ENCODE peak calls at places on chromosome 9, in seven cellular contexts. One of them, this sample, is unnamed.

GRCh38 chr9:31608413-31608812 is 776.0 kb upstream of the ACO1 start:
- DNase-seq in HCT116: no peak
- DNase-seq in uterus: no peak
- DNase-seq in mammary epithelial cell: no peak
- DNase-seq in dorsolateral prefrontal cortex: no peak
- DNase-seq in H1: no peak
- DNase-seq in NB4: no peak
- DNase-seq in this sample: peak

GRCh38 chr9:88660611-88661010 is 125.6 kb downstream of the NXNL2 start:
- DNase-seq in HCT116: peak
- DNase-seq in uterus: no peak
- DNase-seq in mammary epithelial cell: peak
- DNase-seq in dorsolateral prefrontal cortex: no peak
- DNase-seq in H1: peak
- DNase-seq in NB4: peak
- DNase-seq in this sample: peak

GRCh38 chr9:122336836-122337560 is 33.8 kb upstream of the PTGS1 start:
- DNase-seq in HCT116: no peak
- DNase-seq in uterus: no peak
- DNase-seq in mammary epithelial cell: no peak
- DNase-seq in dorsolateral prefrontal cortex: no peak
- DNase-seq in H1: no peak
- DNase-seq in NB4: no peak
- DNase-seq in this sample: no peak

GRCh38 chr9:394347-395052 is 179.8 kb downstream of the DOCK8 start:
- DNase-seq in HCT116: no peak
- DNase-seq in uterus: no peak
- DNase-seq in mammary epithelial cell: no peak
- DNase-seq in dorsolateral prefrontal cortex: no peak
- DNase-seq in H1: no peak
- DNase-seq in NB4: no peak
- DNase-seq in this sample: peak

GRCh38 chr9:5909999-5910398 is 19.3 kb downstream of the MLANA start:
- DNase-seq in HCT116: no peak
- DNase-seq in uterus: no peak
- DNase-seq in mammary epithelial cell: peak
- DNase-seq in dorsolateral prefrontal cortex: no peak
- DNase-seq in H1: no peak
- DNase-seq in NB4: no peak
- DNase-seq in this sample: no peak

GRCh38 chr9:3906437-3907213 is 380.8 kb upstream of the RFX3 start:
- DNase-seq in HCT116: peak
- DNase-seq in uterus: peak
- DNase-seq in mammary epithelial cell: peak
- DNase-seq in dorsolateral prefrontal cortex: no peak
- DNase-seq in H1: no peak
- DNase-seq in NB4: peak
- DNase-seq in this sample: peak

GRCh38 chr9:136203406-136204085 is 1.4 kb downstream of the LHX3 start:
- DNase-seq in HCT116: no peak
- DNase-seq in uterus: no peak
- DNase-seq in mammary epithelial cell: no peak
- DNase-seq in dorsolateral prefrontal cortex: no peak
- DNase-seq in H1: no peak
- DNase-seq in NB4: no peak
- DNase-seq in this sample: no peak

GRCh38 chr9:38062498-38063362 is 6.3 kb downstream of the SHB start:
- DNase-seq in HCT116: no peak
- DNase-seq in uterus: no peak
- DNase-seq in mammary epithelial cell: no peak
- DNase-seq in dorsolateral prefrontal cortex: no peak
- DNase-seq in H1: no peak
- DNase-seq in NB4: no peak
- DNase-seq in this sample: peak

GRCh38 chr9:84296146-84296843 is 44.3 kb downstream of the SLC28A3 start:
- DNase-seq in HCT116: no peak
- DNase-seq in uterus: no peak
- DNase-seq in mammary epithelial cell: peak
- DNase-seq in dorsolateral prefrontal cortex: no peak
- DNase-seq in H1: no peak
- DNase-seq in NB4: peak
- DNase-seq in this sample: peak

GRCh38 chr9:9973062-9973461 is 639.7 kb downstream of the PTPRD start:
- DNase-seq in HCT116: no peak
- DNase-seq in uterus: no peak
- DNase-seq in mammary epithelial cell: no peak
- DNase-seq in dorsolateral prefrontal cortex: no peak
- DNase-seq in H1: no peak
- DNase-seq in NB4: no peak
- DNase-seq in this sample: no peak

GRCh38 chr9:124818431-124819281 is 34.6 kb upstream of the WDR38 start:
- DNase-seq in HCT116: peak
- DNase-seq in uterus: no peak
- DNase-seq in mammary epithelial cell: peak
- DNase-seq in dorsolateral prefrontal cortex: no peak
- DNase-seq in H1: no peak
- DNase-seq in NB4: peak
- DNase-seq in this sample: no peak

GRCh38 chr9:136088939-136089696 is 6.0 kb downstream of the NACC2 start:
- DNase-seq in HCT116: no peak
- DNase-seq in uterus: no peak
- DNase-seq in mammary epithelial cell: no peak
- DNase-seq in dorsolateral prefrontal cortex: no peak
- DNase-seq in H1: no peak
- DNase-seq in NB4: peak
- DNase-seq in this sample: no peak

GRCh38 chr9:112844771-112845542 is 45.7 kb downstream of the SLC46A2 start:
- DNase-seq in HCT116: peak
- DNase-seq in uterus: peak
- DNase-seq in mammary epithelial cell: peak
- DNase-seq in dorsolateral prefrontal cortex: peak
- DNase-seq in H1: peak
- DNase-seq in NB4: peak
- DNase-seq in this sample: peak

GRCh38 chr9:109734814-109735213 is 45.2 kb upstream of the PALM2AKAP2 start:
- DNase-seq in HCT116: no peak
- DNase-seq in uterus: no peak
- DNase-seq in mammary epithelial cell: no peak
- DNase-seq in dorsolateral prefrontal cortex: no peak
- DNase-seq in H1: no peak
- DNase-seq in NB4: no peak
- DNase-seq in this sample: no peak

GRCh38 chr9:109600142-109600541 is 102.0 kb upstream of the PTPN3 start:
- DNase-seq in HCT116: no peak
- DNase-seq in uterus: no peak
- DNase-seq in mammary epithelial cell: peak
- DNase-seq in dorsolateral prefrontal cortex: no peak
- DNase-seq in H1: no peak
- DNase-seq in NB4: peak
- DNase-seq in this sample: peak

GRCh38 chr9:112012026-112012902 is 115.7 kb downstream of the UGCG start:
- DNase-seq in HCT116: peak
- DNase-seq in uterus: peak
- DNase-seq in mammary epithelial cell: peak
- DNase-seq in dorsolateral prefrontal cortex: no peak
- DNase-seq in H1: no peak
- DNase-seq in NB4: peak
- DNase-seq in this sample: peak

GRCh38 chr9:78064075-78064474 is 32.5 kb upstream of the GNAQ start:
- DNase-seq in HCT116: no peak
- DNase-seq in uterus: no peak
- DNase-seq in mammary epithelial cell: no peak
- DNase-seq in dorsolateral prefrontal cortex: no peak
- DNase-seq in H1: no peak
- DNase-seq in NB4: no peak
- DNase-seq in this sample: peak

GRCh38 chr9:13278368-13279246 is 885 bp downstream of the MPDZ start:
- DNase-seq in HCT116: no peak
- DNase-seq in uterus: peak
- DNase-seq in mammary epithelial cell: peak
- DNase-seq in dorsolateral prefrontal cortex: peak
- DNase-seq in H1: peak
- DNase-seq in NB4: no peak
- DNase-seq in this sample: peak

GRCh38 chr9:92965759-92966517 is 18.6 kb downstream of the FGD3 start:
- DNase-seq in HCT116: no peak
- DNase-seq in uterus: no peak
- DNase-seq in mammary epithelial cell: no peak
- DNase-seq in dorsolateral prefrontal cortex: no peak
- DNase-seq in H1: no peak
- DNase-seq in NB4: no peak
- DNase-seq in this sample: no peak

GRCh38 chr9:131651599-131651998 is 88.3 kb downstream of the RAPGEF1 start:
- DNase-seq in HCT116: no peak
- DNase-seq in uterus: no peak
- DNase-seq in mammary epithelial cell: peak
- DNase-seq in dorsolateral prefrontal cortex: no peak
- DNase-seq in H1: no peak
- DNase-seq in NB4: peak
- DNase-seq in this sample: peak

GRCh38 chr9:98381311-98382103 is 126.1 kb upstream of the TBC1D2 start:
- DNase-seq in HCT116: no peak
- DNase-seq in uterus: no peak
- DNase-seq in mammary epithelial cell: no peak
- DNase-seq in dorsolateral prefrontal cortex: no peak
- DNase-seq in H1: no peak
- DNase-seq in NB4: no peak
- DNase-seq in this sample: no peak

GRCh38 chr9:98375138-98375726 is 119.8 kb upstream of the TBC1D2 start:
- DNase-seq in HCT116: no peak
- DNase-seq in uterus: no peak
- DNase-seq in mammary epithelial cell: peak
- DNase-seq in dorsolateral prefrontal cortex: no peak
- DNase-seq in H1: no peak
- DNase-seq in NB4: peak
- DNase-seq in this sample: peak

DNA sequence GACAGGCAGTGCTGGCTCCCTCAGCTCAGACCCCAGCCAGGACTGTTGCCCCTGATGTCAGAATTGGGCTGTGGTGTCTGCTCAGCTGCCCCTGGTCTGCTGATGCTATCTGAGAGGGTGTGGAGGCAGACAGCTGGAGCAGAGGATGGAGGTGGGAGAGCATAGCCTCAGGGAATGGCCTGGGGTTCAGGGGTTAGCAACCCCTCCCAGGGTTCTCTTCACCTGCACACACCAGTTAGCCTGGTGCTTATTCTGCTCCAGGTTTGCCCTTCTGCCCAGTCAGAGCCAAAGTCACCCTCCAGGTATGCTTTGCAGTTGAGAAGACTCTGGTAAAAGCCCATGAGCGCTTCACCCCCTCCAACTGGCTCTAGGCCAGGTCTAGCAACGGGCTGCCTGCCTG is 109.8 kb downstream of the SAXO1 start:
- DNase-seq in HCT116: no peak
- DNase-seq in uterus: no peak
- DNase-seq in mammary epithelial cell: no peak
- DNase-seq in dorsolateral prefrontal cortex: no peak
- DNase-seq in H1: no peak
- DNase-seq in NB4: no peak
- DNase-seq in this sample: no peak
- TF ChIP-seq CTCF in HCT116: no peak
- TF ChIP-seq CTCF in uterus: no peak
- TF ChIP-seq CTCF in mammary epithelial cell: no peak
- TF ChIP-seq CTCF in dorsolateral prefrontal cortex: no peak
- TF ChIP-seq CTCF in H1: no peak
- TF ChIP-seq CTCF in NB4: no peak
- TF ChIP-seq CTCF in this sample: no peak

GRCh38 chr9:95506438-95506691 is 10.4 kb downstream of the PTCH1 start:
- DNase-seq in HCT116: no peak
- DNase-seq in uterus: peak
- DNase-seq in mammary epithelial cell: peak
- DNase-seq in dorsolateral prefrontal cortex: peak
- DNase-seq in H1: no peak
- DNase-seq in NB4: peak
- DNase-seq in this sample: peak
- H3K4me3 ChIP-seq in HCT116: peak
- H3K4me3 ChIP-seq in uterus: peak
- H3K4me3 ChIP-seq in mammary epithelial cell: peak
- H3K4me3 ChIP-seq in dorsolateral prefrontal cortex: peak
- H3K4me3 ChIP-seq in H1: peak
- H3K4me3 ChIP-seq in NB4: peak
- H3K4me3 ChIP-seq in this sample: peak

GRCh38 chr9:133961226-133962165 is 30.6 kb downstream of the VAV2 start:
- DNase-seq in HCT116: no peak
- DNase-seq in uterus: no peak
- DNase-seq in mammary epithelial cell: no peak
- DNase-seq in dorsolateral prefrontal cortex: no peak
- DNase-seq in H1: no peak
- DNase-seq in NB4: no peak
- DNase-seq in this sample: no peak

GRCh38 chr9:133959966-133960567 is 32.1 kb downstream of the VAV2 start:
- DNase-seq in HCT116: no peak
- DNase-seq in uterus: no peak
- DNase-seq in mammary epithelial cell: no peak
- DNase-seq in dorsolateral prefrontal cortex: no peak
- DNase-seq in H1: no peak
- DNase-seq in NB4: no peak
- DNase-seq in this sample: no peak

GRCh38 chr9:133959171-133959570 is 33.0 kb downstream of the VAV2 start:
- DNase-seq in HCT116: no peak
- DNase-seq in uterus: no peak
- DNase-seq in mammary epithelial cell: no peak
- DNase-seq in dorsolateral prefrontal cortex: no peak
- DNase-seq in H1: no peak
- DNase-seq in NB4: no peak
- DNase-seq in this sample: no peak

GRCh38 chr9:133962341-133962740 is 29.8 kb downstream of the VAV2 start:
- DNase-seq in HCT116: no peak
- DNase-seq in uterus: no peak
- DNase-seq in mammary epithelial cell: no peak
- DNase-seq in dorsolateral prefrontal cortex: no peak
- DNase-seq in H1: no peak
- DNase-seq in NB4: no peak
- DNase-seq in this sample: no peak

DNA sequence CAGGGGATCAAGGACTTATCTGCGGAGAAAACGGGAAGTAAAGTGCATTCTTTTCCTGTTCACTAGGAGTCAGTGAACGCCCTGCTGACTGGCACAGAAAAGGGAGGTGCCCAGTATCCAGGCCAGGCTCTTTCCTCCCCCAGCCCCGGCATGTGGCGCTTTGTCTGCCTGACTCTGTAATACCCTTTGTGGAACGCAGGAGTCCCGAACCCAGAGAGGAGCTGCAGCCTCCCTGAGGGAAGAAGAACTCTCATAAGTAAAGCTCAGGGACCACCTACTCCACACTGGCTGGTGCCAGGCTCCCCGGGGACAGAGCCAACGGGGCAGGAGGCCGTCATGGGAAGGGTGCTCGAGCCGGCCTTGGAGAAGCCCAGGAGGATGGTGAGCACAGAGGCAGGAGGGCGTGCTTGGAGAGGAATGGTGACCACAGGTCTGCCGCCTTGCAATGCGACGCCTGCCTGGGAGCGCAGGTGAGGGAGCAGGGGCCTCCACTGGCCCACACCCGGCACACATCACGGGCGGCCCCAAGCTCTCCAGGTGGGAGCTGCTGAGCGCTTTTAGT is 31.5 kb downstream of the VAV2 start:
- DNase-seq in HCT116: no peak
- DNase-seq in uterus: no peak
- DNase-seq in mammary epithelial cell: no peak
- DNase-seq in dorsolateral prefrontal cortex: no peak
- DNase-seq in H1: no peak
- DNase-seq in NB4: peak
- DNase-seq in this sample: peak
- TF ChIP-seq CTCF in HCT116: no peak
- TF ChIP-seq CTCF in uterus: no peak
- TF ChIP-seq CTCF in mammary epithelial cell: no peak
- TF ChIP-seq CTCF in dorsolateral prefrontal cortex: no peak
- TF ChIP-seq CTCF in H1: no peak
- TF ChIP-seq CTCF in NB4: no peak
- TF ChIP-seq CTCF in this sample: no peak

GRCh38 chr9:34456746-34457145 is 1.6 kb downstream of the FAM219A start:
- DNase-seq in HCT116: no peak
- DNase-seq in uterus: no peak
- DNase-seq in mammary epithelial cell: no peak
- DNase-seq in dorsolateral prefrontal cortex: no peak
- DNase-seq in H1: no peak
- DNase-seq in NB4: no peak
- DNase-seq in this sample: no peak
- H3K4me3 ChIP-seq in HCT116: peak
- H3K4me3 ChIP-seq in uterus: peak
- H3K4me3 ChIP-seq in mammary epithelial cell: peak
- H3K4me3 ChIP-seq in dorsolateral prefrontal cortex: peak
- H3K4me3 ChIP-seq in H1: peak
- H3K4me3 ChIP-seq in NB4: no peak
- H3K4me3 ChIP-seq in this sample: peak